ENCODE peak calls at places on chromosomes 11 and 22, in four cellular contexts. One of them, this sample, is unnamed.

GRCh38 chr11:8988329-8989234 is 15.2 kb downstream of the NRIP3 start:
- DNase-seq in cardiac fibroblast: peak; percentile 43
- DNase-seq in lower leg skin: no peak
- DNase-seq in K562: peak; percentile 91
- DNase-seq in this sample: no peak

GRCh38 chr22:23403720-23404688 is 176.1 kb downstream of the IGLL1 start:
- DNase-seq in lower leg skin: no peak
- DNase-seq in K562: no peak
- DNase-seq in cardiac fibroblast: peak; percentile 2
- DNase-seq in this sample: no peak

GRCh38 chr11:105860105-105860504 is 161.9 kb downstream of the MSANTD4 start:
- DNase-seq in lower leg skin: no peak
- DNase-seq in K562: no peak
- DNase-seq in cardiac fibroblast: no peak
- DNase-seq in this sample: no peak

GRCh38 chr11:105229257-105229656 is 89.7 kb upstream of the CARD18 start:
- DNase-seq in cardiac fibroblast: peak; percentile 71
- DNase-seq in K562: no peak
- DNase-seq in lower leg skin: no peak
- DNase-seq in this sample: no peak

GRCh38 chr11:78499971-78500370 is 74.7 kb downstream of the NARS2 start:
- DNase-seq in lower leg skin: no peak
- DNase-seq in cardiac fibroblast: peak; percentile 5
- DNase-seq in K562: no peak
- DNase-seq in this sample: no peak

GRCh38 chr11:69601346-69601975 is 39.5 kb upstream of the CCND1 start:
- DNase-seq in K562: no peak
- DNase-seq in lower leg skin: no peak
- DNase-seq in cardiac fibroblast: no peak
- DNase-seq in this sample: no peak

GRCh38 chr11:91296628-91297027 is 928.0 kb upstream of the FAT3 start:
- DNase-seq in K562: no peak
- DNase-seq in lower leg skin: no peak
- DNase-seq in cardiac fibroblast: peak; percentile 50
- DNase-seq in this sample: no peak

GRCh38 chr11:115918579-115918978 is 414.4 kb upstream of the CADM1 start:
- DNase-seq in K562: no peak
- DNase-seq in cardiac fibroblast: no peak
- DNase-seq in lower leg skin: no peak
- DNase-seq in this sample: no peak

GRCh38 chr11:27358306-27358705 is 4.7 kb downstream of the CCDC34 start:
- DNase-seq in K562: no peak
- DNase-seq in cardiac fibroblast: peak; percentile 56
- DNase-seq in lower leg skin: no peak
- DNase-seq in this sample: no peak

GRCh38 chr11:119741369-119742262 is 12.6 kb upstream of the NECTIN1 start:
- DNase-seq in K562: peak; percentile 54
- DNase-seq in lower leg skin: no peak
- DNase-seq in cardiac fibroblast: peak; percentile 25
- DNase-seq in this sample: peak; percentile 97

GRCh38 chr11:125679397-125679796 is 1.2 kb downstream of the ACRV1 start:
- DNase-seq in K562: no peak
- DNase-seq in cardiac fibroblast: peak; percentile 9
- DNase-seq in lower leg skin: no peak
- DNase-seq in this sample: no peak

DNA sequence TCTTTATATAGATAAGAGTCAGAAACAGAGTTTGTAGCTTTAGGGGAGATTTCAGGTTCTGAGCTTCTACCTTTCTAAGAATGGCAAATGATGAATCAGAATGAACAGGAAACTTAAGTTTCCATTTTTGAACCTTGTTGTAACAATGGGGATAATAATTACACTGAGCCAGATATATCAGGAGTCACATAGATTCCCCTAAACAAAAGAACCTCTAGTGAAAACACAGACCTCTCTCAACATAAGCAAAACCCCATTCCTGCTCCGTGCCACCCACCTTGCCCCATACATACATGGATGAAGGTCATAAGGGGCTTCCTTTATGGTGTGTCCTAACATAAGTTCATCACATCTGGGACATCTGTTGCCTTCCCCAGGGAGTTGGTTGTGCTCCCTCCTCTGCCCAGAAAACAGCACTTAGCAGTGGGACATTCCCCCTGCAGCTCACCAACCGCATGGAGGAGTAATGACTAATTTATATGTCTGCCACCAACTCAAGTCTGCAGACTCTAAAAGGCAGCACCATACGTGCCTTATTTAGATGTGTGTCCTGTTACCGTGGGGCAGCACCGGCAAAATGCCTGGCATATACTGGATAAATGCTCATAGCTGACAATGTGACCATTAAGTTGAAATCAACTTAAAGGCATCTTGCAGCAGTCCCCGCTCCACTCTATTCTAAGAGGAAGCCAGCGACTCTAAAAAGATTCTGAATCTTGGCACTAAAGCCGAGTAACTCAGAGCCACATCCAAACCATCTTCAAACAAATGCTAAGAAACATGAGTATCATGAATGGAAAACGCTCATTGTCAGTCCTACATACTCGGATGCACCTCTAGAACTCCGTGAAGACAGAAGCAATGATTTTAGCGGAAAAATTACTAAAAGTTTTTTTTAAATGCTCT is 7.9 kb downstream of the JAML start:
- DNase-seq in cardiac fibroblast: no peak
- DNase-seq in K562: no peak
- DNase-seq in lower leg skin: no peak
- DNase-seq in this sample: no peak
- H3K4me3 ChIP-seq in cardiac fibroblast: no peak overlapping the region
- H3K4me3 ChIP-seq in K562: no peak overlapping the region
- H3K4me3 ChIP-seq in lower leg skin: no peak overlapping the region
- H3K4me3 ChIP-seq in this sample: no peak overlapping the region

GRCh38 chr22:45007247-45007945 is 2.4 kb downstream of the PHF21B start:
- DNase-seq in cardiac fibroblast: peak; percentile 26
- DNase-seq in K562: peak; percentile 33
- DNase-seq in lower leg skin: no peak
- DNase-seq in this sample: peak; percentile 99
- H3K4me3 ChIP-seq in cardiac fibroblast: no peak overlapping the region
- H3K4me3 ChIP-seq in K562: no peak overlapping the region
- H3K4me3 ChIP-seq in lower leg skin: no peak overlapping the region
- H3K4me3 ChIP-seq in this sample: peak overlapping the region; percentile 86

DNA sequence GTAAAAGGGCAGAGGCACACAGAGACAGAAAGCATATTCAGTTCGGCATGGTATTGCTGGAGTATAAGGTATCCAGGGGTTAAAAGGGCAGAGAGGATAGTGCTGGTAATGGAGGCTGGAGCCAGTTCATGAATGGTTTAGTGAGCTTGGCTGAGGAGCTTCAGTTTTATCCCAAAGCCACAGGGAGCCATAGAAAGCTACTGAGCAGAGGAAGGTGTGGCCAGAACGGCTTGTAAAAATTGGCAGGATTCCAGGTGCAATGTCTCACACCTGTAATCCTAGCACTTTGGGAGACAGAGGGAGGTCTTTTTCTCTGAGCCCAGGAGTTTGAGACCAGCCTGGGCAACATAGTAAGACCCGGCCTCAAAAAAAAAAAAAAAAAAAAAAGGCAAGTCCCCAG is 186.1 kb downstream of the MYO18B start:
- DNase-seq in cardiac fibroblast: no peak
- DNase-seq in lower leg skin: no peak
- DNase-seq in K562: no peak
- DNase-seq in this sample: no peak
- H3K4me3 ChIP-seq in cardiac fibroblast: no peak overlapping the region
- H3K4me3 ChIP-seq in lower leg skin: no peak overlapping the region
- H3K4me3 ChIP-seq in K562: no peak overlapping the region
- H3K4me3 ChIP-seq in this sample: no peak overlapping the region

DNA sequence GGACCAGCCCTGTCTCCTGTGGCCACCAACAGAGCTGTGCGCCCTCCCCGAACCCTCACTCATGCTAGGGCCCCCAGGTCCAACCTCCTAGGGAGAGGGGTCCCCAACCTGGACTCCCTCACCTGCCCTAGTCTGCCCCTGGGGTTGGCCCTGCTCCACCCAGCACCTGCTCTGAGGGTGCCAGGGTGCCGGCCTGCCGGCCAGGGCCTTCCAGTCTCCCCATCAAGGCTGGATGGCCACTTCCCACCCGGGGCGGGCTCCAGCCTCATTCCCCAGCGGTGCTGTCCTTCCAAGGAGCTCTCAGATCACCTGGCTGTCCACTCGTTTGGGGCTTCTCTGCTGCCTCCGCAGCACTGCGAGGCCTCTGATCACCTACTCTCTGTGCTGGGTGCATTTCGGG is 39.1 kb downstream of the CDKN1C start:
- DNase-seq in K562: no peak
- DNase-seq in cardiac fibroblast: no peak
- DNase-seq in lower leg skin: no peak
- DNase-seq in this sample: no peak
- H3K4me3 ChIP-seq in K562: no peak overlapping the region
- H3K4me3 ChIP-seq in cardiac fibroblast: no peak overlapping the region
- H3K4me3 ChIP-seq in lower leg skin: no peak overlapping the region
- H3K4me3 ChIP-seq in this sample: no peak overlapping the region

DNA sequence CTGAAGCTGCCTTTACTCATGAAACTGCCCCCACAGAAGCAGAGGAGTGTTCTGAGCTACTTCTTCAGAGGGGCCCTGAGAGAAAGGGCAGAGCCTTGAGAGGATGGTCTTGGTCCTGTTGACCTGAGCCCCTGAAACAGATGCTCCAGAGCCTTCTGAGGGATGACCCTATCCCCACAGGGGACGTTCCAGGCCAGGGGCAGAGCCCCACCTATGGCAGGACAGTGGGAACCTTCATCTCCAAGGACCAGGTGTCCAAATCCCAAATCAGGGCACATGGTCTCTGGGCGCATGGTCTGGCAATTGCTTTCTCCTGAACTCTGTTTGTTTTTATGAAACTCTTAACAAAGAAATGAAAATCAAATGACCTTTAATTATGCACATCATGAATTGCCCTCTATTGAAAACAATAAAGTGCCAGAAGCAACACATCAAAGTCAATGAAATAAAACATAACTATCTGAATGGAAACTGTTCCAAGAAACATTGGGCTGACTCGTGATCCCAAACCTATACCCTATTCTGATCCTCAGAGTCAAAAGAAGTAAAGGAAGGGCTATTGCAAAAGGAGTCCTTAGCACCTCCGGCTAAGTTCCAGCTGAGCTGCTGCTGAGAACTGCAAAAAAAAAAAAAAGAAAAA is 486 bp upstream of the TMPRSS13 start:
- DNase-seq in K562: no peak
- DNase-seq in cardiac fibroblast: no peak
- DNase-seq in lower leg skin: no peak
- DNase-seq in this sample: no peak
- H3K4me3 ChIP-seq in K562: no peak overlapping the region
- H3K4me3 ChIP-seq in cardiac fibroblast: no peak overlapping the region
- H3K4me3 ChIP-seq in lower leg skin: no peak overlapping the region
- H3K4me3 ChIP-seq in this sample: no peak overlapping the region

DNA sequence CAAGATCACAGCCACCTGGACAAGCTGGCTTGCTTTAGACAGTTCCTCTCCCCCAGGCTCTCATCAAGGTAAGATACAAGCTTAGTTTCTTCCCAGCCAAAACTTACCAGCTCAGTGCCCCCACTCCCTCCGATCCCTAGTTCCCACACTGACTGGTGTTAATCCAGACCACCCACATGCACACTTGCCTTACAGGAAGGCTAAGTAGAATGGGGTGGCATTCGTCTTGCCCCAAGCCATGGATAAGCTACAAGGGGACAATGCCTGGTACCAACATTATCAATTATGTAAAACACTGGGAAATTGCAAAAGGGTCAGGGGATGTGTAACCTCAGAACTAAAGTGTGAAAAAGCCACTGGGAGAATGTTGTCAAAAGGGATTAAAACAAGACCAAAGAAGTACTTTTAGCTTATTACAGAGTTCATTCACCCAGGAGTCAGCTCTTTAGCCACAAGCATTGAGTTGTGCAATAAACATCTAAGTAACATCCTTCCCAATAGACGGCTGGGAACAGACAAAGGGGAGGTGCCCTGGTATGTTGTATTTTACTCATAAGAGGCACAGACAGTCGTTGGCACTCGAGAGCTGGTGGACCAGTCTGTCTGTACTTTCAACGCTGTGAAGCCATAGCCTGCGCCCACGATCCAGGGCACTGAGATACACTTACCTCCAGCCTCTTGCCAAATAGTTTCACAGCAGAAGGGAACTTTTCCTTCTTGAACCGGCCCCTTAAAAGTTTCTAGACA is 1.1 kb downstream of the DHCR7 start:
- DNase-seq in cardiac fibroblast: peak; percentile 91
- DNase-seq in lower leg skin: no peak
- DNase-seq in K562: no peak
- DNase-seq in this sample: no peak
- H3K4me3 ChIP-seq in cardiac fibroblast: peak overlapping the region; percentile 92
- H3K4me3 ChIP-seq in lower leg skin: peak overlapping the region; percentile 36
- H3K4me3 ChIP-seq in K562: peak overlapping the region; percentile 67
- H3K4me3 ChIP-seq in this sample: peak overlapping the region; percentile 88

GRCh38 chr22:27842994-27843431 is 41.5 kb upstream of the MN1 start:
- DNase-seq in cardiac fibroblast: no peak
- DNase-seq in K562: no peak
- DNase-seq in lower leg skin: no peak
- DNase-seq in this sample: no peak
- H3K4me3 ChIP-seq in cardiac fibroblast: no peak overlapping the region
- H3K4me3 ChIP-seq in K562: no peak overlapping the region
- H3K4me3 ChIP-seq in lower leg skin: no peak overlapping the region
- H3K4me3 ChIP-seq in this sample: no peak overlapping the region

GRCh38 chr11:72721276-72721675 is 30.9 kb downstream of the ARAP1 start:
- DNase-seq in cardiac fibroblast: no peak
- DNase-seq in lower leg skin: no peak
- DNase-seq in K562: no peak
- DNase-seq in this sample: no peak
- H3K4me3 ChIP-seq in cardiac fibroblast: peak overlapping the region; percentile 71
- H3K4me3 ChIP-seq in lower leg skin: peak overlapping the region; percentile 49
- H3K4me3 ChIP-seq in K562: peak overlapping the region; percentile 33
- H3K4me3 ChIP-seq in this sample: no peak overlapping the region

GRCh38 chr11:72102631-72102945 is 509 bp downstream of the LAMTOR1 start:
- DNase-seq in lower leg skin: no peak
- DNase-seq in K562: no peak
- DNase-seq in cardiac fibroblast: no peak
- DNase-seq in this sample: no peak
- H3K4me3 ChIP-seq in lower leg skin: peak overlapping the region; percentile 68
- H3K4me3 ChIP-seq in K562: peak overlapping the region; percentile 77
- H3K4me3 ChIP-seq in cardiac fibroblast: peak overlapping the region; percentile 83
- H3K4me3 ChIP-seq in this sample: peak overlapping the region; percentile 93

GRCh38 chr11:128889657-128890213 is 1.4 kb upstream of the KCNJ5 start:
- DNase-seq in lower leg skin: no peak
- DNase-seq in K562: no peak
- DNase-seq in cardiac fibroblast: no peak
- DNase-seq in this sample: peak; percentile 34
- H3K4me3 ChIP-seq in lower leg skin: no peak overlapping the region
- H3K4me3 ChIP-seq in K562: no peak overlapping the region
- H3K4me3 ChIP-seq in cardiac fibroblast: no peak overlapping the region
- H3K4me3 ChIP-seq in this sample: no peak overlapping the region